ENCODE peak calls at places on chromosomes 4 and X, in six cellular contexts. One of them, this sample, is unnamed.

GRCh38 chr4:85587952-85588351 is 113.0 kb downstream of the ARHGAP24 start:
- DNase-seq in A549: no peak
- DNase-seq in activated B cell treated with CpG ODN at 0.5 μM for 24 hours: no peak
- DNase-seq in thoracic aorta: no peak
- DNase-seq in PC-3: no peak
- DNase-seq in CD4-positive, alpha-beta T cell: no peak
- DNase-seq in this sample: no peak

GRCh38 chrX:102517331-102517730 is 792 bp upstream of the TMSB15A start:
- DNase-seq in A549: peak; percentile 27
- DNase-seq in CD4-positive, alpha-beta T cell: no peak
- DNase-seq in PC-3: peak; percentile 46
- DNase-seq in thoracic aorta: no peak
- DNase-seq in activated B cell treated with CpG ODN at 0.5 μM for 24 hours: no peak
- DNase-seq in this sample: no peak

GRCh38 chr4:54541426-54542118 is 116.2 kb upstream of the KIT start:
- DNase-seq in CD4-positive, alpha-beta T cell: no peak
- DNase-seq in A549: no peak
- DNase-seq in PC-3: no peak
- DNase-seq in activated B cell treated with CpG ODN at 0.5 μM for 24 hours: no peak
- DNase-seq in thoracic aorta: no peak
- DNase-seq in this sample: peak; percentile 54

GRCh38 chr4:97498875-97499274 is 644.4 kb downstream of the STPG2 start:
- DNase-seq in activated B cell treated with CpG ODN at 0.5 μM for 24 hours: no peak
- DNase-seq in CD4-positive, alpha-beta T cell: no peak
- DNase-seq in thoracic aorta: no peak
- DNase-seq in PC-3: peak; percentile 92
- DNase-seq in A549: peak; percentile 86
- DNase-seq in this sample: no peak

GRCh38 chrX:119672252-119672825 is 20.6 kb downstream of the SEPTIN6 start:
- DNase-seq in CD4-positive, alpha-beta T cell: no peak
- DNase-seq in A549: no peak
- DNase-seq in PC-3: peak; percentile 62
- DNase-seq in activated B cell treated with CpG ODN at 0.5 μM for 24 hours: no peak
- DNase-seq in thoracic aorta: no peak
- DNase-seq in this sample: no peak

GRCh38 chr4:30776451-30776850 is 56.3 kb downstream of the PCDH7 start:
- DNase-seq in activated B cell treated with CpG ODN at 0.5 μM for 24 hours: no peak
- DNase-seq in thoracic aorta: no peak
- DNase-seq in A549: no peak
- DNase-seq in PC-3: no peak
- DNase-seq in CD4-positive, alpha-beta T cell: no peak
- DNase-seq in this sample: no peak

GRCh38 chr4:61950625-61951024 is 750.5 kb downstream of the ADGRL3 start:
- DNase-seq in A549: no peak
- DNase-seq in CD4-positive, alpha-beta T cell: no peak
- DNase-seq in PC-3: no peak
- DNase-seq in activated B cell treated with CpG ODN at 0.5 μM for 24 hours: no peak
- DNase-seq in thoracic aorta: no peak
- DNase-seq in this sample: no peak

GRCh38 chrX:93673869-93674271 is at the start of gene FAM133A:
- DNase-seq in PC-3: peak; percentile 30
- DNase-seq in activated B cell treated with CpG ODN at 0.5 μM for 24 hours: no peak
- DNase-seq in CD4-positive, alpha-beta T cell: no peak
- DNase-seq in thoracic aorta: peak; percentile 5
- DNase-seq in A549: peak; percentile 10
- DNase-seq in this sample: no peak

GRCh38 chr4:173527103-173527876 is 2.7 kb downstream of the HAND2 start:
- DNase-seq in activated B cell treated with CpG ODN at 0.5 μM for 24 hours: no peak
- DNase-seq in PC-3: no peak
- DNase-seq in CD4-positive, alpha-beta T cell: no peak
- DNase-seq in A549: no peak
- DNase-seq in thoracic aorta: no peak
- DNase-seq in this sample: no peak

GRCh38 chr4:1783011-1783410 is 10.1 kb upstream of the FGFR3 start:
- DNase-seq in CD4-positive, alpha-beta T cell: no peak
- DNase-seq in PC-3: no peak
- DNase-seq in activated B cell treated with CpG ODN at 0.5 μM for 24 hours: no peak
- DNase-seq in A549: no peak
- DNase-seq in thoracic aorta: no peak
- DNase-seq in this sample: no peak

GRCh38 chrX:2654436-2655340 is 36.4 kb upstream of the CD99 start:
- DNase-seq in A549: peak; percentile 56
- DNase-seq in thoracic aorta: no peak
- DNase-seq in PC-3: no peak
- DNase-seq in activated B cell treated with CpG ODN at 0.5 μM for 24 hours: no peak
- DNase-seq in CD4-positive, alpha-beta T cell: no peak
- DNase-seq in this sample: no peak

GRCh38 chr4:90084967-90085295 is 42.3 kb upstream of the CCSER1 start:
- DNase-seq in CD4-positive, alpha-beta T cell: no peak
- DNase-seq in PC-3: no peak
- DNase-seq in thoracic aorta: no peak
- DNase-seq in activated B cell treated with CpG ODN at 0.5 μM for 24 hours: no peak
- DNase-seq in A549: no peak
- DNase-seq in this sample: no peak

GRCh38 chrX:47361538-47362511 is 8.6 kb upstream of the ZNF157 start:
- DNase-seq in A549: peak; percentile 92
- DNase-seq in CD4-positive, alpha-beta T cell: peak; percentile 10
- DNase-seq in thoracic aorta: peak; percentile 63
- DNase-seq in PC-3: peak; percentile 67
- DNase-seq in activated B cell treated with CpG ODN at 0.5 μM for 24 hours: peak; percentile 51
- DNase-seq in this sample: peak; percentile 16

GRCh38 chr4:970046-970745 is 3.2 kb downstream of the DGKQ start:
- DNase-seq in thoracic aorta: no peak
- DNase-seq in activated B cell treated with CpG ODN at 0.5 μM for 24 hours: no peak
- DNase-seq in PC-3: no peak
- DNase-seq in A549: no peak
- DNase-seq in CD4-positive, alpha-beta T cell: no peak
- DNase-seq in this sample: no peak

GRCh38 chrX:22818061-22818460 is 181.7 kb upstream of the DDX53 start:
- DNase-seq in CD4-positive, alpha-beta T cell: no peak
- DNase-seq in activated B cell treated with CpG ODN at 0.5 μM for 24 hours: no peak
- DNase-seq in A549: no peak
- DNase-seq in thoracic aorta: no peak
- DNase-seq in PC-3: no peak
- DNase-seq in this sample: no peak

GRCh38 chr4:150769235-150769634 is 187.3 kb downstream of the MAB21L2 start:
- DNase-seq in PC-3: peak; percentile 71
- DNase-seq in CD4-positive, alpha-beta T cell: no peak
- DNase-seq in activated B cell treated with CpG ODN at 0.5 μM for 24 hours: no peak
- DNase-seq in thoracic aorta: no peak
- DNase-seq in A549: peak; percentile 69
- DNase-seq in this sample: no peak

GRCh38 chrX:37409278-37409677 is 60.1 kb downstream of the PRRG1 start:
- DNase-seq in thoracic aorta: no peak
- DNase-seq in activated B cell treated with CpG ODN at 0.5 μM for 24 hours: no peak
- DNase-seq in CD4-positive, alpha-beta T cell: no peak
- DNase-seq in A549: no peak
- DNase-seq in PC-3: no peak
- DNase-seq in this sample: no peak

GRCh38 chrX:37407736-37408135 is 58.6 kb downstream of the PRRG1 start:
- DNase-seq in activated B cell treated with CpG ODN at 0.5 μM for 24 hours: no peak
- DNase-seq in PC-3: no peak
- DNase-seq in CD4-positive, alpha-beta T cell: no peak
- DNase-seq in A549: no peak
- DNase-seq in thoracic aorta: no peak
- DNase-seq in this sample: no peak

GRCh38 chrX:37405954-37406353 is 56.8 kb downstream of the PRRG1 start:
- DNase-seq in CD4-positive, alpha-beta T cell: no peak
- DNase-seq in A549: no peak
- DNase-seq in PC-3: no peak
- DNase-seq in thoracic aorta: no peak
- DNase-seq in activated B cell treated with CpG ODN at 0.5 μM for 24 hours: no peak
- DNase-seq in this sample: no peak
- TF ChIP-seq CTCF in CD4-positive, alpha-beta T cell: no peak
- TF ChIP-seq CTCF in A549: no peak
- TF ChIP-seq CTCF in PC-3: no peak
- TF ChIP-seq CTCF in thoracic aorta: no peak
- TF ChIP-seq CTCF in activated B cell treated with CpG ODN at 0.5 μM for 24 hours: no peak
- TF ChIP-seq CTCF in this sample: no peak

GRCh38 chr4:111070390-111070789 is 447.5 kb upstream of the PITX2 start:
- DNase-seq in thoracic aorta: no peak
- DNase-seq in activated B cell treated with CpG ODN at 0.5 μM for 24 hours: no peak
- DNase-seq in PC-3: no peak
- DNase-seq in A549: no peak
- DNase-seq in CD4-positive, alpha-beta T cell: no peak
- DNase-seq in this sample: no peak

GRCh38 chr4:111066447-111066846 is 443.6 kb upstream of the PITX2 start:
- DNase-seq in thoracic aorta: no peak
- DNase-seq in PC-3: no peak
- DNase-seq in activated B cell treated with CpG ODN at 0.5 μM for 24 hours: no peak
- DNase-seq in A549: no peak
- DNase-seq in CD4-positive, alpha-beta T cell: no peak
- DNase-seq in this sample: no peak

GRCh38 chr4:111066887-111067286 is 444.0 kb upstream of the PITX2 start:
- DNase-seq in thoracic aorta: no peak
- DNase-seq in A549: no peak
- DNase-seq in CD4-positive, alpha-beta T cell: no peak
- DNase-seq in activated B cell treated with CpG ODN at 0.5 μM for 24 hours: no peak
- DNase-seq in PC-3: no peak
- DNase-seq in this sample: no peak

GRCh38 chr4:111066001-111066400 is 443.1 kb upstream of the PITX2 start:
- DNase-seq in A549: no peak
- DNase-seq in activated B cell treated with CpG ODN at 0.5 μM for 24 hours: no peak
- DNase-seq in PC-3: no peak
- DNase-seq in CD4-positive, alpha-beta T cell: no peak
- DNase-seq in thoracic aorta: no peak
- DNase-seq in this sample: no peak

GRCh38 chr4:111064342-111064993 is 441.6 kb upstream of the PITX2 start:
- DNase-seq in thoracic aorta: no peak
- DNase-seq in A549: peak; percentile 73
- DNase-seq in activated B cell treated with CpG ODN at 0.5 μM for 24 hours: no peak
- DNase-seq in PC-3: peak; percentile 41
- DNase-seq in CD4-positive, alpha-beta T cell: no peak
- DNase-seq in this sample: no peak
- TF ChIP-seq CTCF in thoracic aorta: no peak
- TF ChIP-seq CTCF in A549: no peak
- TF ChIP-seq CTCF in activated B cell treated with CpG ODN at 0.5 μM for 24 hours: no peak
- TF ChIP-seq CTCF in PC-3: no peak
- TF ChIP-seq CTCF in CD4-positive, alpha-beta T cell: no peak
- TF ChIP-seq CTCF in this sample: no peak

GRCh38 chrX:139932901-139933796 is at the start of gene ATP11C:
- DNase-seq in CD4-positive, alpha-beta T cell: peak; percentile 73
- DNase-seq in activated B cell treated with CpG ODN at 0.5 μM for 24 hours: peak; percentile 67
- DNase-seq in thoracic aorta: peak; percentile 19
- DNase-seq in PC-3: peak; percentile 80
- DNase-seq in A549: peak; percentile 89
- DNase-seq in this sample: peak; percentile 85
- TF ChIP-seq CTCF in CD4-positive, alpha-beta T cell: no peak
- TF ChIP-seq CTCF in activated B cell treated with CpG ODN at 0.5 μM for 24 hours: no peak
- TF ChIP-seq CTCF in thoracic aorta: no peak
- TF ChIP-seq CTCF in PC-3: no peak
- TF ChIP-seq CTCF in A549: peak; percentile 8
- TF ChIP-seq CTCF in this sample: peak; percentile 18

DNA sequence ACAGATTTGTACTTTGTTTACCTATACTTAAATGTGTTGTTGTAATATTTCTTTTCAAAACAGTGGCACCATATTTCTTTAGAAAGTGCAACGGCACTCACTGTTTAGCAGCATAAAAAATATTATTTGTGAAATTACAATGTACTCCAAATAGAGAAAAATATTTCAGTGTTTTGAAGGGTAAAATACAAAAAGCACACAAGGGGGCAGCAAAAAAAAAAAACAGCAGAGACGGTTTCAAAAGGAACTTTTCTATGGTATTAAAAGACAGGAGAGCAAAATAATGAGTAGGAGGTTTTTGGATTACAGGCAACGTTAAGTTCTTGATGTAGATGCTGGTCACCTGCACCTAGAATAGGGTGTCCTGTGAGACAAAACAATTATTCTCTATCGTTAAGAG is 2.0 kb downstream of the NUDT11 start:
- DNase-seq in thoracic aorta: no peak
- DNase-seq in CD4-positive, alpha-beta T cell: no peak
- DNase-seq in A549: peak; percentile 6
- DNase-seq in PC-3: peak; percentile 11
- DNase-seq in activated B cell treated with CpG ODN at 0.5 μM for 24 hours: no peak
- DNase-seq in this sample: no peak
- TF ChIP-seq CTCF in thoracic aorta: no peak
- TF ChIP-seq CTCF in CD4-positive, alpha-beta T cell: no peak
- TF ChIP-seq CTCF in A549: peak; percentile 26
- TF ChIP-seq CTCF in PC-3: peak; percentile 54
- TF ChIP-seq CTCF in activated B cell treated with CpG ODN at 0.5 μM for 24 hours: no peak
- TF ChIP-seq CTCF in this sample: no peak

DNA sequence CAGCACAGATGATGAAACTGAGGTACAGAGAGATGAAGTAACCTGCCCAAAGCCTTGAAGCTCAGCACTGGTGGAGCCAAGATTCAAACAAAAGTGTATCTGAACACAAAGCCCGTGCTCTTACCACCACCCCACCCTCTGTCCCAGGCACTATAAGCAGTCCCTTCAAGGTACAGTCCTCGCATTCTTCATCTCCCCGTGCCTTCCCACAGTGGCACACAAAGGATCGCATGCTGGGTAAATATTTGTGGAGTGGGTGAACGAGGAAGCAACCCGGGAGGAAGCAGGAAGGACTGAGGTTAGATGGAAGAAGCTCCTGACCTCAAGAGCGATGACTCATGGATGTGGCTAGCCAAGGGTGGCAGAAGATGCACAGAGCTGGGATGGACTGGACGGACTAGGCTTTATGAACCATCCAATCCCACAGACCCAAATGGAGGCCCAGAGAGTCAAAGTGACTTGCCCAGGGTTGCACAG is 18.4 kb downstream of the IQSEC2 start:
- DNase-seq in activated B cell treated with CpG ODN at 0.5 μM for 24 hours: no peak
- DNase-seq in thoracic aorta: no peak
- DNase-seq in A549: peak; percentile 78
- DNase-seq in PC-3: peak; percentile 87
- DNase-seq in CD4-positive, alpha-beta T cell: no peak
- DNase-seq in this sample: peak; percentile 56
- TF ChIP-seq CTCF in activated B cell treated with CpG ODN at 0.5 μM for 24 hours: no peak
- TF ChIP-seq CTCF in thoracic aorta: no peak
- TF ChIP-seq CTCF in A549: no peak
- TF ChIP-seq CTCF in PC-3: no peak
- TF ChIP-seq CTCF in CD4-positive, alpha-beta T cell: no peak
- TF ChIP-seq CTCF in this sample: no peak

GRCh38 chr4:164021947-164022346 is 527.5 kb downstream of the TMA16 start:
- DNase-seq in A549: no peak
- DNase-seq in PC-3: no peak
- DNase-seq in thoracic aorta: no peak
- DNase-seq in CD4-positive, alpha-beta T cell: no peak
- DNase-seq in activated B cell treated with CpG ODN at 0.5 μM for 24 hours: no peak
- DNase-seq in this sample: no peak

GRCh38 chr4:164027805-164028204 is 533.3 kb downstream of the TMA16 start:
- DNase-seq in thoracic aorta: no peak
- DNase-seq in CD4-positive, alpha-beta T cell: no peak
- DNase-seq in activated B cell treated with CpG ODN at 0.5 μM for 24 hours: no peak
- DNase-seq in A549: no peak
- DNase-seq in PC-3: no peak
- DNase-seq in this sample: no peak

GRCh38 chr4:164023214-164023613 is 528.7 kb downstream of the TMA16 start:
- DNase-seq in activated B cell treated with CpG ODN at 0.5 μM for 24 hours: no peak
- DNase-seq in PC-3: no peak
- DNase-seq in A549: no peak
- DNase-seq in CD4-positive, alpha-beta T cell: no peak
- DNase-seq in thoracic aorta: no peak
- DNase-seq in this sample: no peak
- TF ChIP-seq CTCF in activated B cell treated with CpG ODN at 0.5 μM for 24 hours: no peak
- TF ChIP-seq CTCF in PC-3: peak; percentile 31
- TF ChIP-seq CTCF in A549: no peak
- TF ChIP-seq CTCF in CD4-positive, alpha-beta T cell: no peak
- TF ChIP-seq CTCF in thoracic aorta: no peak
- TF ChIP-seq CTCF in this sample: no peak

This sample was measured in K562.